ENCODE peak calls at places on chromosome 18, in four cellular contexts. D, H, A and E are unnamed samples.

GRCh38 chr18:52387246-52387645 is 47.2 kb downstream of the DCC start:
- DNase-seq in D (no peak), H (no peak), A (no peak), E (no peak)

GRCh38 chr18:74534150-74534969 is at the start of gene CNDP1:
- DNase-seq in D (no peak), H (no peak), A (peak; percentile 3), E (no peak)

GRCh38 chr18:10590412-10590811 is 64.6 kb downstream of the NAPG start:
- DNase-seq in D (no peak), H (no peak), A (no peak), E (no peak)

GRCh38 chr18:22466608-22467390 is 49.1 kb upstream of the CTAGE1 start:
- DNase-seq in D (peak; percentile 42), H (peak; percentile 89), A (peak; percentile 41), E (peak; percentile 84)

GRCh38 chr18:24600076-24600654 is 139.7 kb downstream of the HRH4 start:
- DNase-seq in D (peak; percentile 76), H (peak; percentile 75), A (peak; percentile 50), E (no peak)

GRCh38 chr18:60943297-60943696 is 389.9 kb upstream of the CDH20 start:
- DNase-seq in D (no peak), H (no peak), A (no peak), E (no peak)

GRCh38 chr18:44093253-44093652 is 587.4 kb upstream of the SETBP1 start:
- DNase-seq in D (no peak), H (no peak), A (no peak), E (no peak)

GRCh38 chr18:70234667-70235459 is 29.4 kb upstream of the RTTN start:
- DNase-seq in D (peak; percentile 12), H (peak; percentile 62), A (peak; percentile 26), E (no peak)

GRCh38 chr18:12318857-12319256 is 10.8 kb downstream of the TUBB6 start:
- DNase-seq in D (no peak), H (no peak), A (no peak), E (no peak)

GRCh38 chr18:22964722-22965121 is 31.6 kb downstream of the RBBP8 start:
- DNase-seq in D (no peak), H (no peak), A (no peak), E (no peak)

GRCh38 chr18:48326901-48327675 is 82.1 kb downstream of the ZBTB7C start:
- DNase-seq in D (no peak), H (peak; percentile 29), A (no peak), E (no peak)

GRCh38 chr18:51852661-51853060 is 487.3 kb upstream of the DCC start:
- DNase-seq in D (no peak), H (no peak), A (no peak), E (no peak)

GRCh38 chr18:26574958-26575864 is 26.9 kb upstream of the KCTD1 start:
- DNase-seq in D (peak; percentile 34), H (peak; percentile 46), A (peak; percentile 23), E (peak; percentile 5)

GRCh38 chr18:26549103-26549485 is 741 bp upstream of the KCTD1 start:
- DNase-seq in D (peak; percentile 41), H (peak; percentile 31), A (no peak), E (no peak)

GRCh38 chr18:63787673-63788072 is 12.5 kb downstream of the SERPINB7 start:
- DNase-seq in D (no peak), H (no peak), A (no peak), E (no peak)

GRCh38 chr18:23969664-23970063 is 44.9 kb upstream of the TTC39C start:
- DNase-seq in D (no peak), H (no peak), A (no peak), E (no peak)

GRCh38 chr18:58592223-58593214 is 36.4 kb downstream of the ALPK2 start:
- DNase-seq in D (no peak), H (no peak), A (no peak), E (no peak)

GRCh38 chr18:73564073-73564472 is 583.6 kb downstream of the FBXO15 start:
- DNase-seq in D (no peak), H (peak; percentile 90), A (no peak), E (peak; percentile 25)

GRCh38 chr18:55833543-55833942 is 245.6 kb upstream of the TCF4 start:
- DNase-seq in D (no peak), H (peak; percentile 99), A (no peak), E (peak; percentile 91)

GRCh38 chr18:74456017-74456408 is 1.1 kb downstream of the DIPK1C start:
- DNase-seq in D (no peak), H (no peak), A (no peak), E (no peak)

GRCh38 chr18:43882358-43882757 is 605.1 kb upstream of the SYT4 start:
- DNase-seq in D (no peak), H (no peak), A (no peak), E (no peak)

GRCh38 chr18:31555971-31556747 is 35.5 kb upstream of the TTR start:
- DNase-seq in D (peak; percentile 82), H (peak; percentile 70), A (peak; percentile 75), E (peak; percentile 13)

GRCh38 chr18:39209173-39209572 is 1643.6 kb upstream of the CELF4 start:
- DNase-seq in D (no peak), H (no peak), A (no peak), E (no peak)

GRCh38 chr18:3773303-3773702 is 323.3 kb downstream of the TGIF1 start:
- DNase-seq in D (no peak), H (peak; percentile 32), A (no peak), E (no peak)
- H3K4me3 ChIP-seq in D (no peak overlapping the region), H (no peak overlapping the region), A (no peak overlapping the region), E (no peak overlapping the region)

GRCh38 chr18:13549879-13550231 is 176.5 kb downstream of the FAM210A start:
- DNase-seq in D (no peak), H (no peak), A (no peak), E (no peak)
- H3K9me1 ChIP-seq in D (no peaks in the 10 kb centered on the region), H (no peaks in the 10 kb centered on the region), A (no peaks in the 10 kb centered on the region), E (no peaks in the 10 kb centered on the region)

GRCh38 chr18:21243041-21243431 is 1.0 kb downstream of the GREB1L start:
- DNase-seq in D (no peak), H (no peak), A (no peak), E (no peak)

GRCh38 chr18:21242141-21243040 is at the start of gene GREB1L:
- DNase-seq in D (peak; percentile 26), H (no peak), A (no peak), E (no peak)

GRCh38 chr18:21241224-21242131 is 554 bp upstream of the GREB1L start:
- DNase-seq in D (no peak), H (no peak), A (no peak), E (no peak)
- H3K4me3 ChIP-seq in D (no peak overlapping the region), H (no peak overlapping the region), A (no peak overlapping the region), E (peak overlapping the region; percentile 34)

DNA sequence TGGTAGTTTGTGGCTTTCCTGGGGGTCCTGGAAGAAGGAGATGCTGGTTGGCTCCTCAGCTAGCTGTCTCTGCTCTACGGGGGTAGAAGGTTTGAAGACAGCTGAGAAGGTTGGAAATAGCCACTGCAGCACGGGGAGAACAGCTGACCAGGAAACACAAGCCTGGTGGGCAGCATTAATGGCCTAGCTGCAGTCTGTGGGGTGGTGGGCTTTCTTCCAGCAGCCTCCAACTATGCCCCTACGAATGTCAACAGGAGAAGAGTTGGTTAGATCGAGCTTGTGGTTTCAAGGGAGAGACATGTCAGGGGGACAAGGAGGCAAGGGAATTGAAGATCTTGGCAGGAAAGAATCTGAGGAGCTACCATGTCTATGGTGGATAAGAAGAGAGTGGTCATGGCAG is 38.9 kb downstream of the PMAIP1 start:
- DNase-seq in D (no peak), H (no peak), A (no peak), E (no peak)
- H3K9me1 ChIP-seq in D (no peaks in the 10 kb centered on the region), H (no peaks in the 10 kb centered on the region), A (no peaks in the 10 kb centered on the region), E (no peaks in the 10 kb centered on the region)

GRCh38 chr18:76566987-76567386 is 71.9 kb upstream of the ZNF516 start:
- DNase-seq in D (no peak), H (no peak), A (no peak), E (no peak)

GRCh38 chr18:76565238-76566173 is 70.5 kb upstream of the ZNF516 start:
- DNase-seq in D (peak; percentile 49), H (peak; percentile 96), A (peak; percentile 27), E (no peak)

GRCh38 chr18:76564117-76564516 is 69.1 kb upstream of the ZNF516 start:
- DNase-seq in D (no peak), H (peak; percentile 89), A (no peak), E (peak; percentile 83)

GRCh38 chr18:76562286-76562840 is 67.3 kb upstream of the ZNF516 start:
- DNase-seq in D (no peak), H (no peak), A (no peak), E (no peak)

DNA sequence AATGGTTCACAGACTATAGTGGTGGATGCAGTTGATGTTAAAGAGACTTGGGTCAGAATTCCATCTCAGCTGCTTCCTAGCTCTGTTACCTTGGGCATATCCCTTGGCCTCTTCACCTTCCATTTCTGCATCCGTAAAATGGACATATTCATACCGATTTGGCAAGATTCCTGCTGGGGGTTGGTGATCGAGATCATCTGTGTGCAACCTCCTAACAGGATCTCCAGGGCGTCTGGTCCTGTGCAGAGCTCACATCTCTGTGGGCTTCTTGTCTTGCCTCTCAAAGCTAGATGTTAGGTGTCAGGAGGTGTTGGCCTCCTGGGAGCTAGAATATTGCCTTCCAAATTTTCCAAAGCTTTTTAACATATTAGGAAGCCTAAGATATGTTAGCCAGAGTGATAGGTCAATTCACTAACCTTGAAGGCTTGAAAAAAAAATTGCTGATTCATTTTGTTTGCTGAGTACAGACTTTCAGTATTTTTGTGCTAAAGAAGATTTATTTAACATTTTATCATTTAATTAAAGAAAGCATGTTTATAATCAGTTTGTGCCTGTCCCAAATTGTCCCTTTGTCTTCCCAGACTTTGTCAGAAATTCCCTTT is 69.7 kb upstream of the ZNF516 start:
- DNase-seq in D (no peak), H (no peak), A (no peak), E (no peak)
- H3K4me3 ChIP-seq in D (no peak overlapping the region), H (no peak overlapping the region), A (no peak overlapping the region), E (peak overlapping the region; percentile 73)

GRCh38 chr18:9108911-9109310 is 6.4 kb downstream of the NDUFV2 start:
- DNase-seq in D (no peak), H (no peak), A (no peak), E (no peak)
- H3K9me1 ChIP-seq in D (no peaks in the 10 kb centered on the region), H (peaks cover 9% of the 10 kb centered on the region), A (no peaks in the 10 kb centered on the region), E (no peaks in the 10 kb centered on the region)

GRCh38 chr18:9575558-9575957 is 38.8 kb downstream of the PPP4R1 start:
- DNase-seq in D (peak; percentile 94), H (peak; percentile 98), A (peak; percentile 98), E (peak; percentile 61)
- H3K4me3 ChIP-seq in D (no peak overlapping the region), H (no peak overlapping the region), A (no peak overlapping the region), E (no peak overlapping the region)

DNA sequence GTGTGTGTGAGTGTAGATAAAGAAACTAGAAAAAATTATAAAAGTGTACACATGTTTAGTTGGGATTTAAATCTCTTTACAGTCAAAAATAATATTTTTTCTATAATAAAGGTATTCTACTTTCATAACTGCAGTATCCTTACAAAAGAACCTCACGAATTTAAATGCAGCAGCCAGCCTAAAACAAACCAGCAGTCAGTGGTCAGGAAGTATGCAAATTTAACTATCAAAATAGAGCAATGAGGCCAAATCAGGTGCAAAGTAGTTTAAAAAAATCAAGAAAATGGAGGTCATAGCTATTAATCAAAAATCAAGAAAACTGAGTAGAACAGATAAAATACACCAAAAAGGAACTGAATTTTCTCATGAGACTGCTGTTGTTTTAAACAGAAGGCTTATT is 407.1 kb downstream of the CDH19 start:
- DNase-seq in D (no peak), H (no peak), A (no peak), E (no peak)
- H3K9me1 ChIP-seq in D (no peaks in the 10 kb centered on the region), H (no peaks in the 10 kb centered on the region), A (no peaks in the 10 kb centered on the region), E (no peaks in the 10 kb centered on the region)